ENCODE peak calls at places on chromosomes 1 and 21, in nine cellular contexts. R is psoas muscle; L is neuronal stem cell; X is thoracic aorta; W is ascending aorta; G is CD4-positive, alpha-beta T cell; T is heart left ventricle; P is GM12878; E is heart right ventricle. V is an unnamed sample. For H3K9me3, the result is how much of the 10 kb centered on the place peaks cover.

GRCh38 chr1:38000233-38000528 is 5.1 kb downstream of the FHL3 start:
- DNase-seq in G (no peak), W (no peak), R (no peak), T (no peak), X (no peak), E (no peak), P (no peak), L (no peak), V (no peak)

GRCh38 chr21:31176080-31176551 is 137.8 kb upstream of the KRTAP19-8 start:
- DNase-seq in X (no peak), R (no peak), P (no peak), E (no peak), G (no peak), W (no peak), T (no peak), L (no peak), V (no peak)

GRCh38 chr21:45551316-45551715 is 9.1 kb upstream of the SLC19A1 start:
- DNase-seq in X (no peak), T (no peak), G (no peak), P (peak), R (peak), W (no peak), E (no peak), L (no peak), V (no peak)

GRCh38 chr1:211017066-211017691 is 116.8 kb downstream of the KCNH1 start:
- DNase-seq in P (no peak), R (no peak), W (no peak), T (no peak), X (no peak), E (no peak), L (no peak), G (no peak), V (no peak)

GRCh38 chr21:45511007-45511406 is 31.2 kb downstream of the SLC19A1 start:
- DNase-seq in E (no peak), L (no peak), X (no peak), R (peak), W (no peak), P (no peak), G (no peak), T (no peak), V (no peak)

GRCh38 chr1:209900734-209901133 is 37.3 kb upstream of the SYT14 start:
- DNase-seq in W (no peak), P (no peak), E (no peak), R (no peak), G (no peak), L (no peak), T (no peak), X (no peak), V (no peak)

GRCh38 chr1:53654216-53655210 is 84.5 kb downstream of the GLIS1 start:
- DNase-seq in X (no peak), T (no peak), L (no peak), P (no peak), W (no peak), R (no peak), E (no peak), G (no peak), V (no peak)

GRCh38 chr21:41705546-41706262 is 61.1 kb downstream of the RIPK4 start:
- DNase-seq in L (no peak), E (no peak), T (no peak), G (no peak), X (no peak), W (no peak), R (peak), P (no peak), V (no peak)

GRCh38 chr1:48617227-48617626 is 145.2 kb upstream of the SPATA6 start:
- DNase-seq in R (no peak), G (no peak), W (no peak), L (no peak), T (no peak), E (no peak), X (no peak), P (no peak), V (no peak)

GRCh38 chr1:152654110-152654509 is 9.1 kb upstream of the LCE2D start:
- DNase-seq in P (no peak), R (no peak), G (no peak), W (no peak), X (no peak), T (no peak), E (no peak), L (peak), V (peak)

GRCh38 chr1:85148524-85149250 is 52.1 kb downstream of the SYDE2 start:
- DNase-seq in L (no peak), P (peak), R (no peak), X (no peak), E (peak), T (no peak), G (no peak), W (no peak), V (no peak)

GRCh38 chr1:7704214-7705047 is 66.7 kb upstream of the VAMP3 start:
- DNase-seq in G (peak), T (peak), R (peak), P (no peak), L (peak), W (peak), E (peak), X (peak), V (peak)

GRCh38 chr1:235441159-235441685 is 63.0 kb downstream of the B3GALNT2 start:
- DNase-seq in L (no peak), G (no peak), W (no peak), P (no peak), E (no peak), X (no peak), T (no peak), R (no peak), V (no peak)

GRCh38 chr1:81021134-81021533 is 779.6 kb upstream of the ADGRL2 start:
- DNase-seq in T (no peak), L (no peak), X (no peak), W (no peak), P (no peak), G (no peak), R (no peak), E (no peak), V (no peak)

GRCh38 chr1:215407575-215407974 is 159.5 kb upstream of the KCTD3 start:
- DNase-seq in X (no peak), E (no peak), R (no peak), W (no peak), P (no peak), L (no peak), T (no peak), G (no peak), V (no peak)

GRCh38 chr1:4033732-4034131 is 133.7 kb upstream of the C1orf174 start:
- DNase-seq in P (no peak), E (no peak), T (no peak), W (no peak), X (no peak), L (no peak), G (no peak), R (no peak), V (no peak)

GRCh38 chr1:228793032-228793431 is 57.8 kb downstream of the RHOU start:
- DNase-seq in L (no peak), E (no peak), G (no peak), R (no peak), P (no peak), W (no peak), X (no peak), T (no peak), V (no peak)

GRCh38 chr1:160357286-160358002 is 9.4 kb upstream of the NHLH1 start:
- DNase-seq in W (no peak), X (no peak), G (no peak), E (no peak), L (no peak), R (no peak), P (no peak), T (no peak), V (no peak)

GRCh38 chr1:20586939-20587638 is 1.8 kb upstream of the CDA start:
- DNase-seq in L (no peak), W (no peak), G (no peak), T (no peak), P (no peak), R (no peak), X (no peak), E (no peak), V (no peak)

GRCh38 chr1:178946855-178947687 is 76.2 kb upstream of the ANGPTL1 start:
- DNase-seq in L (no peak), P (no peak), W (no peak), T (no peak), G (no peak), R (no peak), X (no peak), E (no peak), V (no peak)

GRCh38 chr1:30889506-30889905 is 19.1 kb downstream of the SDC3 start:
- DNase-seq in P (no peak), L (no peak), G (no peak), W (no peak), E (no peak), X (no peak), T (no peak), R (no peak), V (no peak)

GRCh38 chr1:176696109-176696508 is 233.1 kb downstream of the PAPPA2 start:
- DNase-seq in W (no peak), R (peak), X (no peak), E (no peak), T (no peak), P (no peak), L (no peak), G (no peak), V (no peak)

GRCh38 chr1:230189276-230190183 is 122.5 kb downstream of the GALNT2 start:
- DNase-seq in R (no peak), P (no peak), L (no peak), E (no peak), T (no peak), W (no peak), G (no peak), X (no peak), V (no peak)

GRCh38 chr1:66998972-66999371 is 55.0 kb downstream of the SLC35D1 start:
- DNase-seq in L (no peak), P (no peak), T (no peak), W (no peak), G (no peak), R (no peak), X (no peak), E (no peak), V (no peak)

GRCh38 chr1:185567006-185567405 is 167.2 kb upstream of the HMCN1 start:
- DNase-seq in L (no peak), W (no peak), X (no peak), G (no peak), P (no peak), R (no peak), T (no peak), E (no peak), V (no peak)

GRCh38 chr1:98659879-98660278 is 1.6 kb upstream of the SNX7 start:
- DNase-seq in L (no peak), W (no peak), E (no peak), G (no peak), P (no peak), T (no peak), X (no peak), R (no peak), V (no peak)

DNA sequence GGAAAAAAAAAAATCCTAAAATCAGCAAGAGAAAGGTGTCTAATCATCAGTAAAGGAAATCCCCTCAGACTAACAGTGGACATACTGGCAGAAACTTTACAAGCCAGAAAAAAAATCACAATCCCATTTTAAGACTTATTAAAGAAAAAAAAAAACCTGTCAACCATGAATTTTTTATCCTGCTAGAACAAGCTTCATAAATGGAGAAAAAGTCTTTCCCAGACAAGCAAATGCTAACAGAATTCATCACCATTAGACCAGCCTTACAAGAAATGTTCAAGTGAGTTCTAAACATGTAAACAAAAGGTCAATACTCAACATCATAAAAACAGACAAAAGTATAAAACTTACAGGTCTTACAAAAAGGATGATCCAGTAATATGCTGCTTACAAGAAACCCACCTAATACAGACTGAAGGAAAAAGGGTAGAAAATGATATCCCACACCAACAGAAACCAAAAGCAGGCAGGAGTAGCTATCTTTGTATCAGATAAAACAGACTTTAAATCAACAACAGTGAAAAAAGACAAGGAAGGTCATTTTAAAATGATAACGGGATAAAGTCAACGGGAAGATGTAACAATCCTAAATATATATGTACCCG is 129.6 kb downstream of the EVI5 start:
- DNase-seq in G (no peak), T (no peak), L (no peak), P (no peak), R (no peak), E (no peak), X (no peak), W (no peak), V (no peak)
- H3K9me3 ChIP-seq in G (under half), T (under half), L (under half), P (under half), R (under half), E (under half), X (under half), W (under half), V (under half)

GRCh38 chr21:10511116-10511515 is 10.3 kb upstream of the TPTE start:
- DNase-seq in W (no peak), T (no peak), P (no peak), X (no peak), E (no peak), G (no peak), R (no peak), L (no peak), V (no peak)
- H3K9me3 ChIP-seq in W (under half), T (under half), P (under half), X (under half), E (under half), G (under half), R (under half), L (under half), V (under half)

GRCh38 chr1:3018576-3018975 is 2.7 kb upstream of the ACTRT2 start:
- DNase-seq in R (no peak), P (no peak), T (no peak), E (no peak), L (no peak), X (no peak), W (peak), G (no peak), V (no peak)
- H3K9me3 ChIP-seq in R (under half), P (under half), T (under half), E (under half), L (under half), X (under half), W (under half), G (under half), V (under half)

GRCh38 chr1:248758352-248758751 is 2.8 kb upstream of the LYPD8 start:
- DNase-seq in R (no peak), W (no peak), G (no peak), E (no peak), L (no peak), P (no peak), X (no peak), T (no peak), V (no peak)
- H3K9me3 ChIP-seq in R (under half), W (under half), G (under half), E (under half), L (under half), P (under half), X (under half), T (under half), V (under half)

V was measured in T-helper 17 cell.